ENCODE peak calls at places on chromosomes 16 and 17, in ten cellular contexts. One of them, this sample, is unnamed.

GRCh38 chr16:11245988-11246387 is 10.0 kb downstream of the SOCS1 start:
- DNase-seq in uterus: no peak
- DNase-seq in tibial nerve: no peak
- DNase-seq in GM19239: no peak
- DNase-seq in HEK293T: no peak
- DNase-seq in left cardiac atrium: no peak
- DNase-seq in AG09319: no peak
- DNase-seq in H4: no peak
- DNase-seq in effector CD4-positive, alpha-beta T cell: no peak
- DNase-seq in stimulated activated CD4-positive, alpha-beta T cell treated with anti-CD3 and anti-CD28 coated beads, Interleukin-4, amount 100 ng/mL, for 4 hours: no peak
- DNase-seq in this sample: no peak

GRCh38 chr16:47565454-47565853 is 104.3 kb downstream of the PHKB start:
- DNase-seq in HEK293T: no peak
- DNase-seq in H4: peak
- DNase-seq in AG09319: no peak
- DNase-seq in stimulated activated CD4-positive, alpha-beta T cell treated with anti-CD3 and anti-CD28 coated beads, Interleukin-4, amount 100 ng/mL, for 4 hours: no peak
- DNase-seq in tibial nerve: peak
- DNase-seq in effector CD4-positive, alpha-beta T cell: peak
- DNase-seq in uterus: no peak
- DNase-seq in left cardiac atrium: peak
- DNase-seq in GM19239: no peak
- DNase-seq in this sample: peak

GRCh38 chr17:6753006-6753445 is 2.8 kb upstream of the XAF1 start:
- DNase-seq in GM19239: no peak
- DNase-seq in left cardiac atrium: peak
- DNase-seq in AG09319: peak
- DNase-seq in tibial nerve: peak
- DNase-seq in H4: peak
- DNase-seq in uterus: peak
- DNase-seq in stimulated activated CD4-positive, alpha-beta T cell treated with anti-CD3 and anti-CD28 coated beads, Interleukin-4, amount 100 ng/mL, for 4 hours: peak
- DNase-seq in HEK293T: no peak
- DNase-seq in effector CD4-positive, alpha-beta T cell: no peak
- DNase-seq in this sample: peak

GRCh38 chr17:1639549-1639948 is 6.0 kb downstream of the SCARF1 start:
- DNase-seq in HEK293T: no peak
- DNase-seq in H4: no peak
- DNase-seq in stimulated activated CD4-positive, alpha-beta T cell treated with anti-CD3 and anti-CD28 coated beads, Interleukin-4, amount 100 ng/mL, for 4 hours: no peak
- DNase-seq in left cardiac atrium: no peak
- DNase-seq in AG09319: no peak
- DNase-seq in tibial nerve: no peak
- DNase-seq in effector CD4-positive, alpha-beta T cell: no peak
- DNase-seq in GM19239: no peak
- DNase-seq in uterus: no peak
- DNase-seq in this sample: no peak

GRCh38 chr17:27264068-27264812 is 29.7 kb upstream of the WSB1 start:
- DNase-seq in GM19239: no peak
- DNase-seq in tibial nerve: no peak
- DNase-seq in AG09319: no peak
- DNase-seq in uterus: no peak
- DNase-seq in left cardiac atrium: no peak
- DNase-seq in effector CD4-positive, alpha-beta T cell: no peak
- DNase-seq in H4: no peak
- DNase-seq in HEK293T: no peak
- DNase-seq in stimulated activated CD4-positive, alpha-beta T cell treated with anti-CD3 and anti-CD28 coated beads, Interleukin-4, amount 100 ng/mL, for 4 hours: no peak
- DNase-seq in this sample: no peak

GRCh38 chr17:68357886-68358285 is 66.6 kb downstream of the ARSG start:
- DNase-seq in uterus: no peak
- DNase-seq in left cardiac atrium: no peak
- DNase-seq in AG09319: no peak
- DNase-seq in H4: no peak
- DNase-seq in stimulated activated CD4-positive, alpha-beta T cell treated with anti-CD3 and anti-CD28 coated beads, Interleukin-4, amount 100 ng/mL, for 4 hours: no peak
- DNase-seq in GM19239: no peak
- DNase-seq in effector CD4-positive, alpha-beta T cell: no peak
- DNase-seq in tibial nerve: no peak
- DNase-seq in HEK293T: no peak
- DNase-seq in this sample: no peak

GRCh38 chr16:72301416-72302048 is 129.6 kb upstream of the PMFBP1 start:
- DNase-seq in H4: no peak
- DNase-seq in effector CD4-positive, alpha-beta T cell: no peak
- DNase-seq in stimulated activated CD4-positive, alpha-beta T cell treated with anti-CD3 and anti-CD28 coated beads, Interleukin-4, amount 100 ng/mL, for 4 hours: no peak
- DNase-seq in HEK293T: no peak
- DNase-seq in tibial nerve: no peak
- DNase-seq in GM19239: no peak
- DNase-seq in uterus: no peak
- DNase-seq in left cardiac atrium: no peak
- DNase-seq in AG09319: no peak
- DNase-seq in this sample: no peak

GRCh38 chr17:67246648-67247415 is 1.8 kb upstream of the HELZ start:
- DNase-seq in tibial nerve: no peak
- DNase-seq in HEK293T: peak
- DNase-seq in left cardiac atrium: peak
- DNase-seq in uterus: no peak
- DNase-seq in H4: peak
- DNase-seq in GM19239: no peak
- DNase-seq in stimulated activated CD4-positive, alpha-beta T cell treated with anti-CD3 and anti-CD28 coated beads, Interleukin-4, amount 100 ng/mL, for 4 hours: no peak
- DNase-seq in AG09319: no peak
- DNase-seq in effector CD4-positive, alpha-beta T cell: peak
- DNase-seq in this sample: peak

GRCh38 chr16:70750893-70751467 is 50.0 kb downstream of the VAC14 start:
- DNase-seq in H4: no peak
- DNase-seq in HEK293T: no peak
- DNase-seq in effector CD4-positive, alpha-beta T cell: no peak
- DNase-seq in tibial nerve: peak
- DNase-seq in AG09319: peak
- DNase-seq in stimulated activated CD4-positive, alpha-beta T cell treated with anti-CD3 and anti-CD28 coated beads, Interleukin-4, amount 100 ng/mL, for 4 hours: no peak
- DNase-seq in left cardiac atrium: peak
- DNase-seq in GM19239: no peak
- DNase-seq in uterus: peak
- DNase-seq in this sample: peak

GRCh38 chr17:28552201-28552999 is at the start of gene UNC119:
- DNase-seq in uterus: peak
- DNase-seq in AG09319: peak
- DNase-seq in left cardiac atrium: peak
- DNase-seq in HEK293T: peak
- DNase-seq in effector CD4-positive, alpha-beta T cell: peak
- DNase-seq in tibial nerve: peak
- DNase-seq in H4: no peak
- DNase-seq in GM19239: peak
- DNase-seq in stimulated activated CD4-positive, alpha-beta T cell treated with anti-CD3 and anti-CD28 coated beads, Interleukin-4, amount 100 ng/mL, for 4 hours: peak
- DNase-seq in this sample: peak

GRCh38 chr16:70715860-70716357 is 30.1 kb upstream of the MTSS2 start:
- DNase-seq in stimulated activated CD4-positive, alpha-beta T cell treated with anti-CD3 and anti-CD28 coated beads, Interleukin-4, amount 100 ng/mL, for 4 hours: no peak
- DNase-seq in left cardiac atrium: no peak
- DNase-seq in tibial nerve: no peak
- DNase-seq in AG09319: no peak
- DNase-seq in uterus: peak
- DNase-seq in H4: peak
- DNase-seq in GM19239: no peak
- DNase-seq in effector CD4-positive, alpha-beta T cell: no peak
- DNase-seq in HEK293T: no peak
- DNase-seq in this sample: no peak

GRCh38 chr17:54177606-54178308 is 355.0 kb downstream of the KIF2B start:
- DNase-seq in effector CD4-positive, alpha-beta T cell: no peak
- DNase-seq in tibial nerve: no peak
- DNase-seq in uterus: no peak
- DNase-seq in stimulated activated CD4-positive, alpha-beta T cell treated with anti-CD3 and anti-CD28 coated beads, Interleukin-4, amount 100 ng/mL, for 4 hours: no peak
- DNase-seq in HEK293T: no peak
- DNase-seq in GM19239: no peak
- DNase-seq in AG09319: no peak
- DNase-seq in left cardiac atrium: no peak
- DNase-seq in H4: no peak
- DNase-seq in this sample: no peak

GRCh38 chr16:3101018-3101840 is 2.1 kb upstream of the ZSCAN10 start:
- DNase-seq in HEK293T: peak
- DNase-seq in tibial nerve: no peak
- DNase-seq in H4: peak
- DNase-seq in GM19239: no peak
- DNase-seq in left cardiac atrium: no peak
- DNase-seq in uterus: no peak
- DNase-seq in AG09319: no peak
- DNase-seq in effector CD4-positive, alpha-beta T cell: peak
- DNase-seq in stimulated activated CD4-positive, alpha-beta T cell treated with anti-CD3 and anti-CD28 coated beads, Interleukin-4, amount 100 ng/mL, for 4 hours: no peak
- DNase-seq in this sample: peak

GRCh38 chr17:38617967-38618760 is 12.4 kb upstream of the SRCIN1 start:
- DNase-seq in GM19239: no peak
- DNase-seq in effector CD4-positive, alpha-beta T cell: no peak
- DNase-seq in stimulated activated CD4-positive, alpha-beta T cell treated with anti-CD3 and anti-CD28 coated beads, Interleukin-4, amount 100 ng/mL, for 4 hours: no peak
- DNase-seq in AG09319: no peak
- DNase-seq in left cardiac atrium: no peak
- DNase-seq in tibial nerve: no peak
- DNase-seq in H4: no peak
- DNase-seq in HEK293T: no peak
- DNase-seq in uterus: no peak
- DNase-seq in this sample: no peak

GRCh38 chr16:83675136-83675535 is 132.6 kb upstream of the HSBP1 start:
- DNase-seq in H4: no peak
- DNase-seq in effector CD4-positive, alpha-beta T cell: no peak
- DNase-seq in uterus: no peak
- DNase-seq in left cardiac atrium: no peak
- DNase-seq in stimulated activated CD4-positive, alpha-beta T cell treated with anti-CD3 and anti-CD28 coated beads, Interleukin-4, amount 100 ng/mL, for 4 hours: no peak
- DNase-seq in GM19239: no peak
- DNase-seq in tibial nerve: no peak
- DNase-seq in AG09319: no peak
- DNase-seq in HEK293T: no peak
- DNase-seq in this sample: no peak

GRCh38 chr16:89557230-89557935 is 3.1 kb upstream of the RPL13 start:
- DNase-seq in left cardiac atrium: peak
- DNase-seq in effector CD4-positive, alpha-beta T cell: peak
- DNase-seq in uterus: peak
- DNase-seq in tibial nerve: peak
- DNase-seq in HEK293T: peak
- DNase-seq in GM19239: peak
- DNase-seq in stimulated activated CD4-positive, alpha-beta T cell treated with anti-CD3 and anti-CD28 coated beads, Interleukin-4, amount 100 ng/mL, for 4 hours: peak
- DNase-seq in H4: peak
- DNase-seq in AG09319: no peak
- DNase-seq in this sample: peak

GRCh38 chr16:3004781-3005284 is 7.9 kb upstream of the CLDN9 start:
- DNase-seq in tibial nerve: no peak
- DNase-seq in H4: no peak
- DNase-seq in HEK293T: no peak
- DNase-seq in AG09319: no peak
- DNase-seq in effector CD4-positive, alpha-beta T cell: no peak
- DNase-seq in GM19239: no peak
- DNase-seq in left cardiac atrium: no peak
- DNase-seq in uterus: no peak
- DNase-seq in stimulated activated CD4-positive, alpha-beta T cell treated with anti-CD3 and anti-CD28 coated beads, Interleukin-4, amount 100 ng/mL, for 4 hours: no peak
- DNase-seq in this sample: no peak

GRCh38 chr17:5354310-5354709 is 65.2 kb downstream of the NUP88 start:
- DNase-seq in GM19239: no peak
- DNase-seq in uterus: no peak
- DNase-seq in tibial nerve: no peak
- DNase-seq in HEK293T: no peak
- DNase-seq in AG09319: no peak
- DNase-seq in stimulated activated CD4-positive, alpha-beta T cell treated with anti-CD3 and anti-CD28 coated beads, Interleukin-4, amount 100 ng/mL, for 4 hours: no peak
- DNase-seq in effector CD4-positive, alpha-beta T cell: no peak
- DNase-seq in H4: no peak
- DNase-seq in left cardiac atrium: no peak
- DNase-seq in this sample: no peak

GRCh38 chr16:88809676-88810165 is 2.0 kb downstream of the APRT start:
- DNase-seq in GM19239: no peak
- DNase-seq in uterus: no peak
- DNase-seq in H4: no peak
- DNase-seq in AG09319: no peak
- DNase-seq in stimulated activated CD4-positive, alpha-beta T cell treated with anti-CD3 and anti-CD28 coated beads, Interleukin-4, amount 100 ng/mL, for 4 hours: no peak
- DNase-seq in left cardiac atrium: no peak
- DNase-seq in effector CD4-positive, alpha-beta T cell: no peak
- DNase-seq in HEK293T: no peak
- DNase-seq in tibial nerve: no peak
- DNase-seq in this sample: peak

GRCh38 chr16:27304102-27304501 is 9.7 kb upstream of the IL4R start:
- DNase-seq in HEK293T: no peak
- DNase-seq in tibial nerve: no peak
- DNase-seq in left cardiac atrium: no peak
- DNase-seq in stimulated activated CD4-positive, alpha-beta T cell treated with anti-CD3 and anti-CD28 coated beads, Interleukin-4, amount 100 ng/mL, for 4 hours: no peak
- DNase-seq in uterus: no peak
- DNase-seq in H4: no peak
- DNase-seq in GM19239: no peak
- DNase-seq in AG09319: no peak
- DNase-seq in effector CD4-positive, alpha-beta T cell: no peak
- DNase-seq in this sample: no peak

GRCh38 chr17:57442914-57443571 is 186.7 kb downstream of the MSI2 start:
- DNase-seq in stimulated activated CD4-positive, alpha-beta T cell treated with anti-CD3 and anti-CD28 coated beads, Interleukin-4, amount 100 ng/mL, for 4 hours: peak
- DNase-seq in effector CD4-positive, alpha-beta T cell: peak
- DNase-seq in left cardiac atrium: peak
- DNase-seq in uterus: no peak
- DNase-seq in AG09319: no peak
- DNase-seq in HEK293T: no peak
- DNase-seq in H4: peak
- DNase-seq in tibial nerve: no peak
- DNase-seq in GM19239: no peak
- DNase-seq in this sample: peak

GRCh38 chr17:4504188-4504587 is 5.5 kb downstream of the SPNS2 start:
- DNase-seq in uterus: no peak
- DNase-seq in left cardiac atrium: no peak
- DNase-seq in AG09319: no peak
- DNase-seq in tibial nerve: no peak
- DNase-seq in HEK293T: no peak
- DNase-seq in GM19239: no peak
- DNase-seq in H4: no peak
- DNase-seq in stimulated activated CD4-positive, alpha-beta T cell treated with anti-CD3 and anti-CD28 coated beads, Interleukin-4, amount 100 ng/mL, for 4 hours: no peak
- DNase-seq in effector CD4-positive, alpha-beta T cell: no peak
- DNase-seq in this sample: no peak

GRCh38 chr16:67299269-67299668 is 19.9 kb downstream of the PLEKHG4 start:
- DNase-seq in tibial nerve: no peak
- DNase-seq in left cardiac atrium: no peak
- DNase-seq in AG09319: no peak
- DNase-seq in effector CD4-positive, alpha-beta T cell: no peak
- DNase-seq in H4: no peak
- DNase-seq in GM19239: no peak
- DNase-seq in stimulated activated CD4-positive, alpha-beta T cell treated with anti-CD3 and anti-CD28 coated beads, Interleukin-4, amount 100 ng/mL, for 4 hours: no peak
- DNase-seq in uterus: no peak
- DNase-seq in HEK293T: no peak
- DNase-seq in this sample: no peak

GRCh38 chr17:3986270-3986938 is 22.2 kb upstream of the ATP2A3 start:
- DNase-seq in left cardiac atrium: no peak
- DNase-seq in H4: no peak
- DNase-seq in AG09319: no peak
- DNase-seq in HEK293T: no peak
- DNase-seq in stimulated activated CD4-positive, alpha-beta T cell treated with anti-CD3 and anti-CD28 coated beads, Interleukin-4, amount 100 ng/mL, for 4 hours: no peak
- DNase-seq in tibial nerve: no peak
- DNase-seq in GM19239: no peak
- DNase-seq in effector CD4-positive, alpha-beta T cell: no peak
- DNase-seq in uterus: no peak
- DNase-seq in this sample: no peak

GRCh38 chr17:29412780-29413565 is 22.8 kb downstream of the TAOK1 start:
- DNase-seq in HEK293T: no peak
- DNase-seq in H4: peak
- DNase-seq in effector CD4-positive, alpha-beta T cell: no peak
- DNase-seq in left cardiac atrium: no peak
- DNase-seq in GM19239: no peak
- DNase-seq in uterus: no peak
- DNase-seq in stimulated activated CD4-positive, alpha-beta T cell treated with anti-CD3 and anti-CD28 coated beads, Interleukin-4, amount 100 ng/mL, for 4 hours: no peak
- DNase-seq in tibial nerve: no peak
- DNase-seq in AG09319: peak
- DNase-seq in this sample: no peak

GRCh38 chr17:14458724-14459123 is 157.8 kb downstream of the HS3ST3B1 start:
- DNase-seq in left cardiac atrium: no peak
- DNase-seq in H4: no peak
- DNase-seq in GM19239: no peak
- DNase-seq in effector CD4-positive, alpha-beta T cell: no peak
- DNase-seq in HEK293T: no peak
- DNase-seq in tibial nerve: no peak
- DNase-seq in uterus: no peak
- DNase-seq in AG09319: no peak
- DNase-seq in stimulated activated CD4-positive, alpha-beta T cell treated with anti-CD3 and anti-CD28 coated beads, Interleukin-4, amount 100 ng/mL, for 4 hours: no peak
- DNase-seq in this sample: no peak

GRCh38 chr17:19376799-19377198 is 1.5 kb upstream of the MAPK7 start:
- DNase-seq in tibial nerve: no peak
- DNase-seq in effector CD4-positive, alpha-beta T cell: no peak
- DNase-seq in H4: no peak
- DNase-seq in GM19239: no peak
- DNase-seq in HEK293T: no peak
- DNase-seq in uterus: peak
- DNase-seq in left cardiac atrium: no peak
- DNase-seq in stimulated activated CD4-positive, alpha-beta T cell treated with anti-CD3 and anti-CD28 coated beads, Interleukin-4, amount 100 ng/mL, for 4 hours: no peak
- DNase-seq in AG09319: no peak
- DNase-seq in this sample: no peak